ENCODE peak calls at places on chromosomes 3 and 15, in four cellular contexts. One of them, this sample, is unnamed.

GRCh38 chr3:30437172-30437571 is 169.2 kb upstream of the TGFBR2 start:
- DNase-seq in Daoy: no peak
- DNase-seq in activated T-cell treated with anti-CD3 and anti-CD28 coated beads for 24 hours: no peak
- DNase-seq in naive thymus-derived CD8-positive, alpha-beta T cell: no peak
- DNase-seq in this sample: no peak

GRCh38 chr15:23503546-23503945 is 56.5 kb upstream of the GOLGA6L2 start:
- DNase-seq in Daoy: no peak
- DNase-seq in activated T-cell treated with anti-CD3 and anti-CD28 coated beads for 24 hours: no peak
- DNase-seq in naive thymus-derived CD8-positive, alpha-beta T cell: no peak
- DNase-seq in this sample: no peak

GRCh38 chr15:94080416-94080815 is 150.9 kb upstream of the MCTP2 start:
- DNase-seq in Daoy: peak
- DNase-seq in activated T-cell treated with anti-CD3 and anti-CD28 coated beads for 24 hours: no peak
- DNase-seq in naive thymus-derived CD8-positive, alpha-beta T cell: no peak
- DNase-seq in this sample: no peak

GRCh38 chr15:34514251-34514760 is 69.1 kb downstream of the GOLGA8B start:
- DNase-seq in Daoy: peak
- DNase-seq in activated T-cell treated with anti-CD3 and anti-CD28 coated beads for 24 hours: no peak
- DNase-seq in naive thymus-derived CD8-positive, alpha-beta T cell: no peak
- DNase-seq in this sample: peak

GRCh38 chr15:60814062-60814461 is 335.1 kb upstream of the ICE2 start:
- DNase-seq in activated T-cell treated with anti-CD3 and anti-CD28 coated beads for 24 hours: no peak
- DNase-seq in naive thymus-derived CD8-positive, alpha-beta T cell: no peak
- DNase-seq in Daoy: no peak
- DNase-seq in this sample: no peak

GRCh38 chr3:117589454-117589853 is 879.9 kb downstream of the TUSC7 start:
- DNase-seq in naive thymus-derived CD8-positive, alpha-beta T cell: no peak
- DNase-seq in activated T-cell treated with anti-CD3 and anti-CD28 coated beads for 24 hours: no peak
- DNase-seq in Daoy: peak
- DNase-seq in this sample: no peak

GRCh38 chr3:176147251-176147650 is 1050.0 kb downstream of the TBL1XR1 start:
- DNase-seq in Daoy: no peak
- DNase-seq in activated T-cell treated with anti-CD3 and anti-CD28 coated beads for 24 hours: no peak
- DNase-seq in naive thymus-derived CD8-positive, alpha-beta T cell: no peak
- DNase-seq in this sample: no peak

GRCh38 chr3:178382388-178383061 is 153.7 kb upstream of the KCNMB2 start:
- DNase-seq in Daoy: peak
- DNase-seq in activated T-cell treated with anti-CD3 and anti-CD28 coated beads for 24 hours: no peak
- DNase-seq in naive thymus-derived CD8-positive, alpha-beta T cell: no peak
- DNase-seq in this sample: peak

GRCh38 chr15:66830358-66830757 is 128.3 kb downstream of the SMAD6 start:
- DNase-seq in naive thymus-derived CD8-positive, alpha-beta T cell: no peak
- DNase-seq in activated T-cell treated with anti-CD3 and anti-CD28 coated beads for 24 hours: no peak
- DNase-seq in Daoy: peak
- DNase-seq in this sample: peak

GRCh38 chr3:179452872-179453271 is 1.6 kb upstream of the GNB4 start:
- DNase-seq in Daoy: no peak
- DNase-seq in naive thymus-derived CD8-positive, alpha-beta T cell: no peak
- DNase-seq in activated T-cell treated with anti-CD3 and anti-CD28 coated beads for 24 hours: no peak
- DNase-seq in this sample: no peak

GRCh38 chr15:101068961-101069734 is 150.0 kb downstream of the LRRK1 start:
- DNase-seq in activated T-cell treated with anti-CD3 and anti-CD28 coated beads for 24 hours: no peak
- DNase-seq in Daoy: no peak
- DNase-seq in naive thymus-derived CD8-positive, alpha-beta T cell: no peak
- DNase-seq in this sample: peak

GRCh38 chr15:66934315-66934930 is 131.0 kb upstream of the SMAD3 start:
- DNase-seq in activated T-cell treated with anti-CD3 and anti-CD28 coated beads for 24 hours: no peak
- DNase-seq in Daoy: no peak
- DNase-seq in naive thymus-derived CD8-positive, alpha-beta T cell: no peak
- DNase-seq in this sample: no peak

GRCh38 chr3:36063992-36064391 is 316.3 kb upstream of the STAC start:
- DNase-seq in naive thymus-derived CD8-positive, alpha-beta T cell: no peak
- DNase-seq in Daoy: no peak
- DNase-seq in activated T-cell treated with anti-CD3 and anti-CD28 coated beads for 24 hours: no peak
- DNase-seq in this sample: no peak

GRCh38 chr3:190384241-190384863 is 3.6 kb upstream of the CLDN16 start:
- DNase-seq in Daoy: peak
- DNase-seq in activated T-cell treated with anti-CD3 and anti-CD28 coated beads for 24 hours: no peak
- DNase-seq in naive thymus-derived CD8-positive, alpha-beta T cell: no peak
- DNase-seq in this sample: peak

GRCh38 chr15:39417766-39418165 is 163.1 kb upstream of the THBS1 start:
- DNase-seq in Daoy: no peak
- DNase-seq in activated T-cell treated with anti-CD3 and anti-CD28 coated beads for 24 hours: no peak
- DNase-seq in naive thymus-derived CD8-positive, alpha-beta T cell: no peak
- DNase-seq in this sample: no peak

This sample was measured in NCI-H226.